ENCODE peak calls at places on chromosome 1, in eight cellular contexts. I, N, R, U, M, L, J and S are unnamed samples.

GRCh38 chr1:30665216-30665615 is 58.2 kb downstream of the MATN1 start:
- DNase-seq in I (no peak), N (no peak), R (no peak), U (no peak), M (no peak), L (no peak), J (no peak), S (no peak)

GRCh38 chr1:12599657-12600056 is 18.4 kb downstream of the DHRS3 start:
- DNase-seq in I (no peak), N (no peak), R (no peak), U (no peak), M (no peak), L (no peak), J (no peak), S (no peak)

GRCh38 chr1:233406339-233406960 is 78.9 kb downstream of the MAP3K21 start:
- DNase-seq in I (no peak), N (no peak), R (no peak), U (no peak), M (no peak), L (no peak), J (peak), S (no peak)

GRCh38 chr1:7783178-7783711 is 846 bp upstream of the PER3 start:
- DNase-seq in I (peak), N (peak), R (peak), U (peak), M (no peak), L (peak), J (peak), S (peak)

GRCh38 chr1:93740601-93741031 is 59.0 kb upstream of the BCAR3 start:
- DNase-seq in I (no peak), N (no peak), R (no peak), U (no peak), M (no peak), L (no peak), J (peak), S (no peak)

GRCh38 chr1:180950321-180950720 is 37.6 kb downstream of the KIAA1614 start:
- DNase-seq in I (no peak), N (no peak), R (no peak), U (no peak), M (no peak), L (no peak), J (no peak), S (no peak)

GRCh38 chr1:24111998-24112380 is at the start of gene MYOM3:
- DNase-seq in I (peak), N (no peak), R (no peak), U (no peak), M (no peak), L (no peak), J (no peak), S (no peak)

GRCh38 chr1:54940027-54940426 is 40.4 kb upstream of the TMEM61 start:
- DNase-seq in I (no peak), N (no peak), R (no peak), U (no peak), M (no peak), L (no peak), J (no peak), S (no peak)

GRCh38 chr1:235045921-235046601 is 82.6 kb downstream of the TOMM20 start:
- DNase-seq in I (no peak), N (no peak), R (no peak), U (no peak), M (no peak), L (no peak), J (no peak), S (no peak)

GRCh38 chr1:45328680-45329079 is 2.0 kb downstream of the HPDL start:
- DNase-seq in I (no peak), N (no peak), R (no peak), U (no peak), M (no peak), L (no peak), J (no peak), S (no peak)

GRCh38 chr1:111602974-111603373 is 16.6 kb upstream of the RAP1A start:
- DNase-seq in I (no peak), N (no peak), R (no peak), U (no peak), M (no peak), L (no peak), J (no peak), S (no peak)

GRCh38 chr1:58755468-58755872 is 28.4 kb downstream of the JUN start:
- DNase-seq in I (peak), N (no peak), R (no peak), U (peak), M (peak), L (peak), J (no peak), S (peak)

GRCh38 chr1:109112056-109112651 is 1.8 kb upstream of the ELAPOR1 start:
- DNase-seq in I (no peak), N (no peak), R (no peak), U (peak), M (no peak), L (no peak), J (peak), S (peak)

GRCh38 chr1:114466334-114467014 is 44.5 kb downstream of the TRIM33 start:
- DNase-seq in I (no peak), N (no peak), R (no peak), U (no peak), M (no peak), L (no peak), J (no peak), S (no peak)

GRCh38 chr1:155305881-155306391 is 2.7 kb upstream of the FDPS start:
- DNase-seq in I (no peak), N (no peak), R (no peak), U (no peak), M (no peak), L (no peak), J (no peak), S (peak)

GRCh38 chr1:115300087-115300856 is 37.8 kb downstream of the NGF start:
- DNase-seq in I (no peak), N (no peak), R (no peak), U (no peak), M (no peak), L (no peak), J (no peak), S (no peak)

GRCh38 chr1:217205578-217205977 is 425.3 kb downstream of the GPATCH2 start:
- DNase-seq in I (no peak), N (no peak), R (no peak), U (no peak), M (no peak), L (no peak), J (no peak), S (no peak)

GRCh38 chr1:155293086-155293749 is 8.0 kb downstream of the PKLR start:
- DNase-seq in I (no peak), N (no peak), R (no peak), U (no peak), M (no peak), L (no peak), J (no peak), S (no peak)

GRCh38 chr1:3317456-3317855 is 137.0 kb upstream of the ARHGEF16 start:
- DNase-seq in I (no peak), N (no peak), R (no peak), U (no peak), M (no peak), L (no peak), J (no peak), S (no peak)

GRCh38 chr1:21278208-21278861 is 11.9 kb downstream of the ECE1 start:
- DNase-seq in I (no peak), N (no peak), R (peak), U (no peak), M (no peak), L (peak), J (no peak), S (no peak)

GRCh38 chr1:229040630-229041358 is 230.1 kb upstream of the RAB4A start:
- DNase-seq in I (no peak), N (no peak), R (no peak), U (no peak), M (no peak), L (no peak), J (no peak), S (no peak)

GRCh38 chr1:227828773-227829172 is 13.3 kb downstream of the PRSS38 start:
- DNase-seq in I (no peak), N (no peak), R (no peak), U (no peak), M (no peak), L (no peak), J (no peak), S (no peak)

GRCh38 chr1:198771562-198772153 is 132.8 kb downstream of the PTPRC start:
- DNase-seq in I (no peak), N (no peak), R (peak), U (peak), M (no peak), L (no peak), J (peak), S (peak)

GRCh38 chr1:119367332-119368124 is 1.1 kb upstream of the HAO2 start:
- DNase-seq in I (no peak), N (no peak), R (peak), U (peak), M (no peak), L (no peak), J (peak), S (peak)

GRCh38 chr1:68344208-68344607 is 105.5 kb downstream of the RPE65 start:
- DNase-seq in I (no peak), N (no peak), R (no peak), U (no peak), M (no peak), L (no peak), J (no peak), S (no peak)

GRCh38 chr1:60111118-60111517 is 37.5 kb upstream of the C1orf87 start:
- DNase-seq in I (no peak), N (no peak), R (no peak), U (no peak), M (no peak), L (no peak), J (no peak), S (no peak)

GRCh38 chr1:9294910-9295636 is 2.4 kb downstream of the SPSB1 start:
- DNase-seq in I (peak), N (no peak), R (no peak), U (peak), M (no peak), L (peak), J (no peak), S (peak)

GRCh38 chr1:53638641-53639035 is 100.3 kb downstream of the GLIS1 start:
- DNase-seq in I (no peak), N (no peak), R (no peak), U (no peak), M (no peak), L (peak), J (no peak), S (no peak)

GRCh38 chr1:184299076-184299790 is 87.6 kb upstream of the C1orf21 start:
- DNase-seq in I (no peak), N (no peak), R (no peak), U (no peak), M (no peak), L (no peak), J (peak), S (peak)

GRCh38 chr1:224683981-224684380 is 67.9 kb downstream of the CNIH3 start:
- DNase-seq in I (no peak), N (no peak), R (no peak), U (no peak), M (no peak), L (no peak), J (peak), S (no peak)

GRCh38 chr1:50106095-50106761 is 2.5 kb upstream of the ELAVL4 start:
- DNase-seq in I (no peak), N (no peak), R (no peak), U (no peak), M (no peak), L (no peak), J (peak), S (no peak)

GRCh38 chr1:203700901-203701300 is 64.1 kb upstream of the LAX1 start:
- DNase-seq in I (no peak), N (no peak), R (no peak), U (no peak), M (no peak), L (no peak), J (no peak), S (no peak)

GRCh38 chr1:98870959-98871903 is 133.4 kb downstream of the PLPPR5 start:
- DNase-seq in I (no peak), N (no peak), R (no peak), U (no peak), M (peak), L (no peak), J (peak), S (no peak)

GRCh38 chr1:67060811-67061218 is 6.9 kb upstream of the SLC35D1 start:
- DNase-seq in I (no peak), N (no peak), R (no peak), U (peak), M (no peak), L (peak), J (no peak), S (peak)